ENCODE peak calls at places on chromosome 22, in six cellular contexts. Q is A549; V is Peyer's patch; W is spleen; N is effector memory CD4-positive, alpha-beta T cell; U is psoas muscle. A is an unnamed sample. For H3K4me1, the result is how much of the 10 kb centered on the place peaks cover.

GRCh38 chr22:44026630-44027511 is 2.8 kb downstream of the PARVB start:
- DNase-seq in Q (no peak), V (peak), W (peak), N (peak), U (peak), A (peak)

GRCh38 chr22:36201630-36202312 is at the start of gene APOL4:
- DNase-seq in Q (no peak), V (no peak), W (no peak), N (no peak), U (peak), A (peak)

GRCh38 chr22:37012956-37013355 is 6.3 kb downstream of the TST start:
- DNase-seq in Q (no peak), V (no peak), W (no peak), N (no peak), U (no peak), A (peak)

GRCh38 chr22:42895541-42895981 is 38.5 kb upstream of the ARFGAP3 start:
- DNase-seq in Q (no peak), V (no peak), W (no peak), N (no peak), U (no peak), A (no peak)

GRCh38 chr22:35804421-35804820 is 86.7 kb downstream of the APOL5 start:
- DNase-seq in Q (no peak), V (no peak), W (no peak), N (no peak), U (no peak), A (no peak)

GRCh38 chr22:21593406-21594232 is 26.1 kb downstream of the UBE2L3 start:
- DNase-seq in Q (peak), V (no peak), W (no peak), N (no peak), U (no peak), A (no peak)

GRCh38 chr22:41557401-41558240 is 3.2 kb upstream of the CSDC2 start:
- DNase-seq in Q (no peak), V (peak), W (no peak), N (no peak), U (peak), A (peak)

GRCh38 chr22:37010174-37010573 is 9.1 kb downstream of the TST start:
- DNase-seq in Q (no peak), V (no peak), W (no peak), N (no peak), U (no peak), A (peak)

GRCh38 chr22:28247667-28248363 is 328.8 kb upstream of the PITPNB start:
- DNase-seq in Q (no peak), V (no peak), W (no peak), N (no peak), U (no peak), A (no peak)

GRCh38 chr22:46563381-46564083 is 26.1 kb upstream of the CELSR1 start:
- DNase-seq in Q (peak), V (peak), W (peak), N (peak), U (peak), A (peak)

GRCh38 chr22:49176956-49177355 is 650.7 kb downstream of the BRD1 start:
- DNase-seq in Q (no peak), V (no peak), W (no peak), N (no peak), U (no peak), A (peak)

GRCh38 chr22:47030881-47031627 is 268.6 kb downstream of the TBC1D22A start:
- DNase-seq in Q (no peak), V (no peak), W (peak), N (no peak), U (no peak), A (peak)

GRCh38 chr22:35434061-35434750 is 34.3 kb downstream of the MCM5 start:
- DNase-seq in Q (no peak), V (no peak), W (no peak), N (no peak), U (no peak), A (no peak)

GRCh38 chr22:35524966-35525686 is 15.5 kb upstream of the RASD2 start:
- DNase-seq in Q (no peak), V (no peak), W (no peak), N (no peak), U (no peak), A (no peak)

GRCh38 chr22:47435826-47436225 is 673.4 kb downstream of the TBC1D22A start:
- DNase-seq in Q (no peak), V (no peak), W (no peak), N (no peak), U (no peak), A (no peak)

GRCh38 chr22:49381595-49382450 is 445.9 kb downstream of the BRD1 start:
- DNase-seq in Q (no peak), V (peak), W (peak), N (no peak), U (no peak), A (no peak)

GRCh38 chr22:44351685-44352377 is 39.1 kb upstream of the SHISAL1 start:
- DNase-seq in Q (peak), V (no peak), W (no peak), N (no peak), U (no peak), A (peak)

GRCh38 chr22:44881624-44882023 is 128.2 kb downstream of the PHF21B start:
- DNase-seq in Q (no peak), V (no peak), W (peak), N (no peak), U (no peak), A (peak)

GRCh38 chr22:40720538-40721256 is 41.4 kb downstream of the MCHR1 start:
- DNase-seq in Q (peak), V (no peak), W (no peak), N (no peak), U (no peak), A (no peak)

GRCh38 chr22:36757608-36758220 is 18.2 kb downstream of the IFT27 start:
- DNase-seq in Q (peak), V (peak), W (peak), N (peak), U (peak), A (peak)

GRCh38 chr22:42697542-42698013 is 23.1 kb downstream of the A4GALT start:
- DNase-seq in Q (peak), V (no peak), W (no peak), N (no peak), U (peak), A (peak)

GRCh38 chr22:18116634-18117033 is 6.0 kb downstream of the TUBA8 start:
- DNase-seq in Q (no peak), V (no peak), W (no peak), N (no peak), U (peak), A (no peak)
- H3K4me1 ChIP-seq in Q (under half), V (under half), W (under half), N (under half), U (half or more), A (under half)

GRCh38 chr22:31084811-31085492 is 3.8 kb downstream of the SMTN start:
- DNase-seq in Q (peak), V (peak), W (peak), N (peak), U (peak), A (peak)
- H3K4me1 ChIP-seq in Q (under half), V (under half), W (half or more), N (under half), U (under half), A (under half)

DNA sequence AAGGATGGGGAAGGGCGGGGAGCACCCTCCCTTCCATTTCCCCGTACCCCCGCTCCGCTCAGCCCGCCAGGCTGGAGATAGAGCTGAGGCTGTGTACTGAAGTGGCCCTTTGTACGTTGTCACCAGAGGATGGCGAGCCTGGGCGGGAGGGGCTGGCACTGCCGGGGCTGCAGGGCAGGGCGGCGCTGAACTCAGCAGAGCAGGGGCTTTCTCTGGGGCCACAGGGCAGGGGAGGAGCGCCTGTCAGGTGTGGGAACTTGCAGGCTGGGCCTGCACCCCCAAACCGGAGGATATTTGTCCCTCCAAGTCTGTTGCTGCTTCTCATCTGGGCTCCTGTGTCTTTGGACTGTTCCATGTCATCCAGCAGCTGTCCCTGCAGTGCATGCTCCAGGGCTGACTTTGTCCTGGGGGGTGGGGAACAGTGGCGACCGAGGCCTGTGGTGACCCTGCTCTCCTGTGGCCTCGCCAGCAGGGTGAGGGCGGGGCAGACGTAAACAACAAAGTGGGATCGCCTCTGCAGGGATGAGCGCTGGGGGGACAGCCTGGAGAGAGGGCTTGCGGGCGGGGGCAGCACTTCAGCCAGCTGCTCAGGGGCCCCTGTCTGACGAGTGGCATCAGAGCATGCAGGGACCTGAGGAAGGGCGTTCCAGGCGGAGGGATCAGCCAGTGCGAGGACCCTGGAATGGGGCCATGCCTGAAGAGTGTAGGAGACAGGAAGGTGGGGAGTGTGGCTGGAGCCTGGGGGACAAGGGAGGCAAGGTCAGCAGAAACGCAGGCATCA is 13.1 kb downstream of the MGAT3 start:
- DNase-seq in Q (no peak), V (no peak), W (no peak), N (no peak), U (no peak), A (no peak)
- H3K4me1 ChIP-seq in Q (under half), V (under half), W (half or more), N (under half), U (under half), A (under half)

DNA sequence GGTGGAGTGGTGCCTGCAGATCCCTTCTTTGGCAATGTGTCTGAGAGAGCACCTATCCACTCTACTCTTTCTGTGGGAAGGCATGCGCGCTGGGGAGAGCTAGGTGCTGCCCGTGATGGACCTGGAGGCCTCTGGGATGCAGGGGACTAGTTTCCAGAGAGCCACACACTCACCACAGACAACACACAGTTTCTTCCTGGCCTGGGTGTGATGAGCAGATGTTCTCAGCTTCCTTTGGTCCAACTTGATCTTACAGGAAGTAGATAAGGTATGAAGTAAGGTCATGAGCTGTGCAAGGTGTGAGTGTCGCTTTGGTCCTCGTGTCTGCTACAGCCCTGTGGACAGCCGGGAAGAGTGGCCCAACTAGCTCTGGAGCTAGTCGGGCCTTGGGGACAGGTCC is 27.3 kb upstream of the SUSD2 start:
- DNase-seq in Q (no peak), V (no peak), W (no peak), N (no peak), U (no peak), A (no peak)
- H3K4me1 ChIP-seq in Q (under half), V (under half), W (half or more), N (half or more), U (under half), A (under half)

GRCh38 chr22:24165673-24166072 is 15.6 kb upstream of the SUSD2 start:
- DNase-seq in Q (no peak), V (no peak), W (no peak), N (no peak), U (no peak), A (no peak)

GRCh38 chr22:24161909-24162308 is 19.4 kb upstream of the SUSD2 start:
- DNase-seq in Q (no peak), V (no peak), W (no peak), N (no peak), U (peak), A (no peak)

GRCh38 chr22:24164823-24165379 is 16.4 kb upstream of the SUSD2 start:
- DNase-seq in Q (no peak), V (no peak), W (no peak), N (no peak), U (no peak), A (no peak)

GRCh38 chr22:24162377-24162927 is 18.8 kb upstream of the SUSD2 start:
- DNase-seq in Q (no peak), V (no peak), W (no peak), N (no peak), U (no peak), A (no peak)

GRCh38 chr22:24164243-24164642 is 17.0 kb upstream of the SUSD2 start:
- DNase-seq in Q (no peak), V (no peak), W (no peak), N (no peak), U (no peak), A (no peak)
- H3K4me1 ChIP-seq in Q (under half), V (under half), W (under half), N (under half), U (under half), A (under half)

DNA sequence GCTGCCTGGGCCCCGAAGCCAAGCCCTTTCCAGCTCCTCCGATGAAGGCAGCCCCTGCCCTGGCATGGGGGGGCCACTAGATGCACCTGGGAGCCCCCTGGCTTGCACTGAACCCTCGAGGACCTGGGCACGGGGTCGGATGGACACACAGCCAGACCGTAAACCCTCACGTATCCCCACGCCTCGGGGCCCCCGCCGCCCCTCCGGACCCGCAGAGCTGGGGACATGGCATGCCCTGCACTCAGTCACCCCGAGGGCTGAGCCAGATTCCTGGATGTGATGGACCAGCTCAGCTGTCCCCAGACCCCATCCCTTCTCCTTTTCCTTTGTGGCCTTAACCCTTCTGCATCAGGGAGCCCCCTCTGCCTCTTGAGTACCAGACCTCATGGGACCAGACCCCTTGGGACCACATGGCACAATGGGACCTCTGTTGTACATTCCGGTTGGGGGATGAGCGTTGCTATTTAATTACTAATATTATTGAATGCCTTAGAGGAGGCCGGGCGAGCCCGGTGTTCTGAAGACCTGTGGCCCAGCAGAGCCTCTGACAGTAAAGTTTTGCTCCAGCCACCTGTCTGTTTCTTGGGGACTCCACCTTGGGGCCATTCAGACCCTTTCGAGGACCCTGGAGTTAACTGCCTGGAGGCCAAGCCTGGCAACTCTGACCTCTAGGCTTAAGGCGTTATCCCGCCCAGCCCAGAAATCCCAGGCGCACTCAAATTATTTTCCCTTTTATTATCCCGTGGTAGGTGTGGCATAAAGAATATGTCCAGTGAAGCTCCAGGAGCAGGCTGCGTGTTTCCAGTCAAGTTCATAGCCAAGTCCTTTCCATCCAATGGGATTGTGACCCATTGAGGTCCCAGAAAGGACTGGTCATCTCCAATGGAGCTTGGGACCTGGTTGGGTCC is 3.0 kb downstream of the RASL10A start:
- DNase-seq in Q (no peak), V (no peak), W (peak), N (no peak), U (no peak), A (peak)
- H3K4me1 ChIP-seq in Q (under half), V (under half), W (half or more), N (under half), U (under half), A (under half)

A was measured in kidney.